ENCODE peak calls at places on chromosomes 3 and 15, in six cellular contexts. One of them, this sample, is unnamed.

GRCh38 chr3:116083686-116084085 is 361.6 kb downstream of the LSAMP start:
- DNase-seq in tibial nerve: no peak
- DNase-seq in A549: no peak
- DNase-seq in nucleus accumbens: no peak
- DNase-seq in NCI-H1092 treated with DMSO at 0.1 percent for 48 hours: no peak
- DNase-seq in EH: peak
- DNase-seq in this sample: no peak

GRCh38 chr15:36358094-36358961 is 221.1 kb upstream of the CDIN1 start:
- DNase-seq in NCI-H1092 treated with DMSO at 0.1 percent for 48 hours: no peak
- DNase-seq in tibial nerve: no peak
- DNase-seq in EH: peak
- DNase-seq in A549: no peak
- DNase-seq in nucleus accumbens: no peak
- DNase-seq in this sample: no peak

GRCh38 chr15:69395991-69396390 is 18.2 kb upstream of the KIF23 start:
- DNase-seq in EH: no peak
- DNase-seq in nucleus accumbens: no peak
- DNase-seq in tibial nerve: no peak
- DNase-seq in NCI-H1092 treated with DMSO at 0.1 percent for 48 hours: no peak
- DNase-seq in A549: no peak
- DNase-seq in this sample: no peak

GRCh38 chr3:52777959-52778805 is 783 bp downstream of the ITIH1 start:
- DNase-seq in A549: no peak
- DNase-seq in nucleus accumbens: no peak
- DNase-seq in EH: no peak
- DNase-seq in NCI-H1092 treated with DMSO at 0.1 percent for 48 hours: no peak
- DNase-seq in tibial nerve: no peak
- DNase-seq in this sample: peak

GRCh38 chr3:194532591-194532990 is 45.8 kb upstream of the ATP13A3 start:
- DNase-seq in A549: no peak
- DNase-seq in nucleus accumbens: no peak
- DNase-seq in EH: peak
- DNase-seq in NCI-H1092 treated with DMSO at 0.1 percent for 48 hours: no peak
- DNase-seq in tibial nerve: no peak
- DNase-seq in this sample: no peak

GRCh38 chr3:49453621-49454315 is 16.3 kb upstream of the DAG1 start:
- DNase-seq in nucleus accumbens: no peak
- DNase-seq in tibial nerve: no peak
- DNase-seq in A549: no peak
- DNase-seq in NCI-H1092 treated with DMSO at 0.1 percent for 48 hours: no peak
- DNase-seq in EH: no peak
- DNase-seq in this sample: no peak

GRCh38 chr3:170327040-170327808 is 30.3 kb upstream of the SKIL start:
- DNase-seq in A549: no peak
- DNase-seq in EH: no peak
- DNase-seq in NCI-H1092 treated with DMSO at 0.1 percent for 48 hours: no peak
- DNase-seq in tibial nerve: no peak
- DNase-seq in nucleus accumbens: no peak
- DNase-seq in this sample: no peak

GRCh38 chr15:57427367-57427821 is 51.1 kb downstream of the CGNL1 start:
- DNase-seq in EH: peak
- DNase-seq in NCI-H1092 treated with DMSO at 0.1 percent for 48 hours: no peak
- DNase-seq in tibial nerve: peak
- DNase-seq in nucleus accumbens: no peak
- DNase-seq in A549: peak
- DNase-seq in this sample: no peak

GRCh38 chr15:77371850-77372249 is 48.1 kb downstream of the PEAK1 start:
- DNase-seq in A549: no peak
- DNase-seq in nucleus accumbens: no peak
- DNase-seq in NCI-H1092 treated with DMSO at 0.1 percent for 48 hours: no peak
- DNase-seq in tibial nerve: no peak
- DNase-seq in EH: no peak
- DNase-seq in this sample: no peak

GRCh38 chr3:47227678-47228077 is 54.9 kb downstream of the KIF9 start:
- DNase-seq in EH: no peak
- DNase-seq in A549: no peak
- DNase-seq in nucleus accumbens: no peak
- DNase-seq in tibial nerve: no peak
- DNase-seq in NCI-H1092 treated with DMSO at 0.1 percent for 48 hours: no peak
- DNase-seq in this sample: no peak

GRCh38 chr3:82087958-82088357 is 326.5 kb upstream of the GBE1 start:
- DNase-seq in nucleus accumbens: no peak
- DNase-seq in NCI-H1092 treated with DMSO at 0.1 percent for 48 hours: no peak
- DNase-seq in EH: peak
- DNase-seq in tibial nerve: no peak
- DNase-seq in A549: peak
- DNase-seq in this sample: no peak

GRCh38 chr3:69051796-69052566 is at the start of gene TMF1:
- DNase-seq in nucleus accumbens: no peak
- DNase-seq in EH: peak
- DNase-seq in NCI-H1092 treated with DMSO at 0.1 percent for 48 hours: no peak
- DNase-seq in A549: peak
- DNase-seq in tibial nerve: peak
- DNase-seq in this sample: peak

GRCh38 chr3:37703633-37704032 is 158.0 kb upstream of the CTDSPL start:
- DNase-seq in EH: peak
- DNase-seq in tibial nerve: no peak
- DNase-seq in nucleus accumbens: no peak
- DNase-seq in NCI-H1092 treated with DMSO at 0.1 percent for 48 hours: no peak
- DNase-seq in A549: no peak
- DNase-seq in this sample: no peak

GRCh38 chr3:12193485-12194165 is 34.9 kb upstream of the TIMP4 start:
- DNase-seq in nucleus accumbens: no peak
- DNase-seq in A549: peak
- DNase-seq in tibial nerve: peak
- DNase-seq in NCI-H1092 treated with DMSO at 0.1 percent for 48 hours: no peak
- DNase-seq in EH: peak
- DNase-seq in this sample: no peak

GRCh38 chr3:146262711-146263110 is 11.8 kb upstream of the PLSCR4 start:
- DNase-seq in NCI-H1092 treated with DMSO at 0.1 percent for 48 hours: no peak
- DNase-seq in A549: no peak
- DNase-seq in nucleus accumbens: no peak
- DNase-seq in EH: no peak
- DNase-seq in tibial nerve: no peak
- DNase-seq in this sample: no peak

GRCh38 chr3:71581451-71581980 is 2.0 kb downstream of the FOXP1 start:
- DNase-seq in NCI-H1092 treated with DMSO at 0.1 percent for 48 hours: no peak
- DNase-seq in A549: peak
- DNase-seq in EH: peak
- DNase-seq in nucleus accumbens: no peak
- DNase-seq in tibial nerve: peak
- DNase-seq in this sample: peak

GRCh38 chr15:27019687-27020086 is 48.7 kb downstream of the GABRG3 start:
- DNase-seq in EH: no peak
- DNase-seq in tibial nerve: no peak
- DNase-seq in nucleus accumbens: no peak
- DNase-seq in NCI-H1092 treated with DMSO at 0.1 percent for 48 hours: no peak
- DNase-seq in A549: no peak
- DNase-seq in this sample: no peak

GRCh38 chr3:150222646-150223045 is 185.5 kb upstream of the TSC22D2 start:
- DNase-seq in tibial nerve: no peak
- DNase-seq in NCI-H1092 treated with DMSO at 0.1 percent for 48 hours: no peak
- DNase-seq in EH: no peak
- DNase-seq in nucleus accumbens: no peak
- DNase-seq in A549: no peak
- DNase-seq in this sample: no peak

GRCh38 chr15:72939855-72940631 is 112.2 kb upstream of the NEO1 start:
- DNase-seq in A549: peak
- DNase-seq in NCI-H1092 treated with DMSO at 0.1 percent for 48 hours: no peak
- DNase-seq in nucleus accumbens: no peak
- DNase-seq in EH: no peak
- DNase-seq in tibial nerve: no peak
- DNase-seq in this sample: no peak